ENCODE peak calls at places on chromosomes 11 and 22, in six cellular contexts. Q is NCI-H1436, O is C1 segment of cervical spinal cord, N is activated gamma-delta T cell treated with Interleukin-2 at 50 U/mL for 16 hours, E is neural progenitor cell, V is NCI-H1930. K is an unnamed sample.

GRCh38 chr11:116073854-116074837 is 569.9 kb upstream of the CADM1 start:
- DNase-seq in Q (peak), O (no peak), N (no peak), E (peak), V (no peak), K (peak)

GRCh38 chr11:78840190-78840589 is 265.5 kb upstream of the NARS2 start:
- DNase-seq in Q (no peak), O (no peak), N (no peak), E (no peak), V (no peak), K (no peak)

GRCh38 chr11:125978171-125978570 is 32.3 kb downstream of the VSIG10L2 start:
- DNase-seq in Q (no peak), O (no peak), N (no peak), E (no peak), V (no peak), K (no peak)

GRCh38 chr22:47561115-47561675 is 798.7 kb downstream of the TBC1D22A start:
- DNase-seq in Q (no peak), O (no peak), N (no peak), E (no peak), V (no peak), K (no peak)

GRCh38 chr11:20501971-20502370 is 97.4 kb upstream of the SLC6A5 start:
- DNase-seq in Q (no peak), O (no peak), N (no peak), E (no peak), V (no peak), K (no peak)

GRCh38 chr11:106424111-106424510 is 346.6 kb downstream of the AASDHPPT start:
- DNase-seq in Q (no peak), O (no peak), N (no peak), E (no peak), V (no peak), K (no peak)

GRCh38 chr11:78803995-78804394 is 229.3 kb upstream of the NARS2 start:
- DNase-seq in Q (no peak), O (no peak), N (no peak), E (no peak), V (no peak), K (no peak)

GRCh38 chr11:67283490-67283963 is 5.6 kb upstream of the ANKRD13D start:
- DNase-seq in Q (no peak), O (no peak), N (no peak), E (no peak), V (no peak), K (no peak)

GRCh38 chr11:11436715-11437313 is 83.8 kb upstream of the CSNK2A3 start:
- DNase-seq in Q (no peak), O (no peak), N (no peak), E (no peak), V (no peak), K (no peak)

GRCh38 chr11:8593935-8594909 is at the start of gene STK33:
- DNase-seq in Q (peak), O (no peak), N (peak), E (peak), V (peak), K (no peak)

GRCh38 chr11:958101-958500 is 32.4 kb downstream of the AP2A2 start:
- DNase-seq in Q (no peak), O (no peak), N (no peak), E (no peak), V (no peak), K (no peak)

GRCh38 chr11:32852142-32852541 is 22.4 kb downstream of the PRRG4 start:
- DNase-seq in Q (no peak), O (no peak), N (no peak), E (no peak), V (no peak), K (no peak)

GRCh38 chr22:43142881-43143562 is at the start of gene MCAT:
- DNase-seq in Q (peak), O (peak), N (peak), E (peak), V (peak), K (peak)

GRCh38 chr11:11798586-11799438 is 43.0 kb upstream of the USP47 start:
- DNase-seq in Q (peak), O (peak), N (peak), E (peak), V (peak), K (peak)

GRCh38 chr22:29314537-29315285 is 786 bp downstream of the RASL10A start:
- DNase-seq in Q (no peak), O (no peak), N (no peak), E (peak), V (no peak), K (no peak)

GRCh38 chr22:24588370-24588755 is 4.5 kb downstream of the LRRC75B start:
- DNase-seq in Q (no peak), O (no peak), N (no peak), E (no peak), V (no peak), K (peak)

GRCh38 chr11:71307811-71308645 is 55.7 kb upstream of the SHANK2 start:
- DNase-seq in Q (no peak), O (no peak), N (no peak), E (no peak), V (no peak), K (no peak)

GRCh38 chr11:92022499-92022898 is 202.1 kb upstream of the FAT3 start:
- DNase-seq in Q (no peak), O (no peak), N (no peak), E (no peak), V (no peak), K (no peak)

GRCh38 chr11:117972589-117973445 is 13.4 kb upstream of the IL10RA start:
- DNase-seq in Q (no peak), O (no peak), N (no peak), E (no peak), V (no peak), K (no peak)

GRCh38 chr11:130400793-130401483 is 27.5 kb downstream of the ADAMTS8 start:
- DNase-seq in Q (no peak), O (no peak), N (no peak), E (no peak), V (no peak), K (no peak)

GRCh38 chr11:65488273-65489058 is 10.4 kb upstream of the MALAT1 start:
- DNase-seq in Q (no peak), O (no peak), N (no peak), E (no peak), V (no peak), K (peak)

GRCh38 chr11:12827929-12828812 is 153.9 kb downstream of the TEAD1 start:
- DNase-seq in Q (peak), O (no peak), N (no peak), E (peak), V (peak), K (peak)

GRCh38 chr11:100890779-100891178 is 203.7 kb downstream of the ARHGAP42 start:
- DNase-seq in Q (no peak), O (no peak), N (no peak), E (no peak), V (no peak), K (no peak)

GRCh38 chr22:17903564-17904295 is 120.6 kb downstream of the MICAL3 start:
- DNase-seq in Q (no peak), O (no peak), N (no peak), E (peak), V (no peak), K (peak)

GRCh38 chr11:112396092-112396491 is 135.4 kb upstream of the PLET1 start:
- DNase-seq in Q (no peak), O (no peak), N (no peak), E (no peak), V (no peak), K (no peak)

GRCh38 chr22:44361391-44362126 is 48.8 kb upstream of the SHISAL1 start:
- DNase-seq in Q (no peak), O (no peak), N (no peak), E (no peak), V (no peak), K (no peak)

GRCh38 chr11:64545605-64546004 is 45.4 kb upstream of the SLC22A12 start:
- DNase-seq in Q (no peak), O (no peak), N (no peak), E (no peak), V (no peak), K (no peak)

GRCh38 chr11:66595245-66595904 is 2.4 kb downstream of the CCS start:
- DNase-seq in Q (no peak), O (no peak), N (no peak), E (no peak), V (no peak), K (no peak)

GRCh38 chr22:27990879-27991278 is 71.8 kb upstream of the PITPNB start:
- DNase-seq in Q (no peak), O (no peak), N (no peak), E (peak), V (no peak), K (no peak)

GRCh38 chr22:50621491-50621880 is 6.5 kb downstream of the ARSA start:
- DNase-seq in Q (no peak), O (no peak), N (peak), E (no peak), V (no peak), K (no peak)

GRCh38 chr11:777288-778255 is at the start of gene GATD1:
- DNase-seq in Q (peak), O (peak), N (peak), E (peak), V (peak), K (peak)

GRCh38 chr11:74443071-74443864 is 24.1 kb downstream of the KCNE3 start:
- DNase-seq in Q (peak), O (no peak), N (no peak), E (peak), V (peak), K (no peak)

GRCh38 chr11:134524201-134524600 is 112.2 kb upstream of the B3GAT1 start:
- DNase-seq in Q (no peak), O (no peak), N (no peak), E (no peak), V (no peak), K (no peak)

GRCh38 chr11:5336331-5336730 is 7.0 kb downstream of the OR51B5 start:
- DNase-seq in Q (no peak), O (no peak), N (no peak), E (no peak), V (no peak), K (no peak)

K was measured in caudate nucleus.